ENCODE peak calls at places on chromosomes 5 and 9, in four cellular contexts. One of them, this sample, is unnamed.

GRCh38 chr5:135206862-135207261 is 172.8 kb upstream of the PITX1 start:
- DNase-seq in H9: no peak
- DNase-seq in NCI-H1092: no peak
- DNase-seq in A549: no peak
- DNase-seq in this sample: no peak

GRCh38 chr5:38462972-38463633 is 93.3 kb downstream of the LIFR start:
- DNase-seq in A549: no peak
- DNase-seq in NCI-H1092: no peak
- DNase-seq in H9: no peak
- DNase-seq in this sample: no peak

GRCh38 chr5:106759581-106759980 is 911.2 kb downstream of the EFNA5 start:
- DNase-seq in A549: no peak
- DNase-seq in NCI-H1092: no peak
- DNase-seq in H9: no peak
- DNase-seq in this sample: no peak

GRCh38 chr5:94082405-94082804 is 341.0 kb upstream of the POU5F2 start:
- DNase-seq in NCI-H1092: no peak
- DNase-seq in H9: no peak
- DNase-seq in A549: no peak
- DNase-seq in this sample: no peak

GRCh38 chr5:56638768-56639238 is 176.5 kb upstream of the MAP3K1 start:
- DNase-seq in NCI-H1092: no peak
- DNase-seq in A549: no peak
- DNase-seq in H9: no peak
- DNase-seq in this sample: no peak

GRCh38 chr5:67465556-67466206 is 269.1 kb upstream of the CD180 start:
- DNase-seq in H9: no peak
- DNase-seq in NCI-H1092: no peak
- DNase-seq in A549: no peak
- DNase-seq in this sample: no peak

GRCh38 chr5:113293613-113294340 is 141.0 kb downstream of the TSSK1B start:
- DNase-seq in A549: no peak
- DNase-seq in NCI-H1092: no peak
- DNase-seq in H9: peak
- DNase-seq in this sample: peak

GRCh38 chr5:103706939-103707682 is 144.5 kb upstream of the NUDT12 start:
- DNase-seq in NCI-H1092: no peak
- DNase-seq in A549: no peak
- DNase-seq in H9: no peak
- DNase-seq in this sample: no peak

GRCh38 chr9:34125681-34126206 is 754 bp downstream of the DCAF12 start:
- DNase-seq in A549: peak
- DNase-seq in H9: peak
- DNase-seq in NCI-H1092: no peak
- DNase-seq in this sample: peak

GRCh38 chr5:149808264-149808982 is 78.3 kb downstream of the PPARGC1B start:
- DNase-seq in A549: no peak
- DNase-seq in NCI-H1092: no peak
- DNase-seq in H9: no peak
- DNase-seq in this sample: no peak

GRCh38 chr9:3842839-3843238 is 317.0 kb upstream of the RFX3 start:
- DNase-seq in NCI-H1092: no peak
- DNase-seq in H9: no peak
- DNase-seq in A549: no peak
- DNase-seq in this sample: no peak

GRCh38 chr9:78811562-78812276 is 514.8 kb downstream of the PSAT1 start:
- DNase-seq in A549: no peak
- DNase-seq in H9: no peak
- DNase-seq in NCI-H1092: no peak
- DNase-seq in this sample: no peak

GRCh38 chr9:129864991-129865647 is 29.9 kb downstream of the USP20 start:
- DNase-seq in A549: no peak
- DNase-seq in H9: peak
- DNase-seq in NCI-H1092: no peak
- DNase-seq in this sample: no peak

GRCh38 chr5:56327810-56328209 is 94.7 kb upstream of the ANKRD55 start:
- DNase-seq in A549: no peak
- DNase-seq in H9: no peak
- DNase-seq in NCI-H1092: no peak
- DNase-seq in this sample: no peak

GRCh38 chr9:37243588-37244345 is 123.4 kb downstream of the ZCCHC7 start:
- DNase-seq in H9: no peak
- DNase-seq in NCI-H1092: no peak
- DNase-seq in A549: no peak
- DNase-seq in this sample: no peak

GRCh38 chr9:116883676-116884075 is 196.6 kb downstream of the TRIM32 start:
- DNase-seq in H9: no peak
- DNase-seq in A549: no peak
- DNase-seq in NCI-H1092: no peak
- DNase-seq in this sample: no peak

GRCh38 chr5:179110528-179110927 is 50.4 kb downstream of the ZNF354C start:
- DNase-seq in NCI-H1092: no peak
- DNase-seq in A549: no peak
- DNase-seq in H9: no peak
- DNase-seq in this sample: no peak

GRCh38 chr9:7844283-7844682 is 44.7 kb upstream of the DMAC1 start:
- DNase-seq in NCI-H1092: no peak
- DNase-seq in A549: no peak
- DNase-seq in H9: peak
- DNase-seq in this sample: no peak

This sample was measured in ecto neural progenitor cell.